ENCODE peak calls at places on chromosomes 13 and 19, in five cellular contexts. One of them, this sample, is unnamed.

GRCh38 chr19:44725251-44725650 is 23.3 kb upstream of the BCL3 start:
- DNase-seq in left ventricle myocardium inferior: no peak
- DNase-seq in cardiac fibroblast: no peak
- DNase-seq in HFF-Myc: no peak
- DNase-seq in fibroblast of lung: no peak
- DNase-seq in this sample: no peak

GRCh38 chr19:5580116-5580515 is 12.4 kb upstream of the TINCR start:
- DNase-seq in HFF-Myc: no peak
- DNase-seq in left ventricle myocardium inferior: no peak
- DNase-seq in cardiac fibroblast: no peak
- DNase-seq in fibroblast of lung: no peak
- DNase-seq in this sample: no peak

GRCh38 chr19:49430678-49431329 is 5.6 kb downstream of the GFY start:
- DNase-seq in left ventricle myocardium inferior: no peak
- DNase-seq in cardiac fibroblast: no peak
- DNase-seq in HFF-Myc: no peak
- DNase-seq in fibroblast of lung: no peak
- DNase-seq in this sample: no peak

GRCh38 chr19:53432088-53432661 is 391 bp downstream of the ZNF761 start:
- DNase-seq in HFF-Myc: no peak
- DNase-seq in left ventricle myocardium inferior: peak
- DNase-seq in cardiac fibroblast: peak
- DNase-seq in fibroblast of lung: peak
- DNase-seq in this sample: no peak

GRCh38 chr13:78604782-78605611 is 1.6 kb upstream of the POU4F1 start:
- DNase-seq in left ventricle myocardium inferior: no peak
- DNase-seq in HFF-Myc: no peak
- DNase-seq in cardiac fibroblast: no peak
- DNase-seq in fibroblast of lung: no peak
- DNase-seq in this sample: no peak

GRCh38 chr13:22031702-22032286 is 360.9 kb downstream of the FGF9 start:
- DNase-seq in HFF-Myc: no peak
- DNase-seq in left ventricle myocardium inferior: no peak
- DNase-seq in cardiac fibroblast: no peak
- DNase-seq in fibroblast of lung: no peak
- DNase-seq in this sample: no peak

GRCh38 chr19:34124828-34125227 is 47.5 kb upstream of the LSM14A start:
- DNase-seq in cardiac fibroblast: no peak
- DNase-seq in left ventricle myocardium inferior: no peak
- DNase-seq in fibroblast of lung: no peak
- DNase-seq in HFF-Myc: no peak
- DNase-seq in this sample: no peak

GRCh38 chr19:40805258-40805868 is 6.4 kb downstream of the EGLN2 start:
- DNase-seq in HFF-Myc: no peak
- DNase-seq in cardiac fibroblast: no peak
- DNase-seq in fibroblast of lung: no peak
- DNase-seq in left ventricle myocardium inferior: no peak
- DNase-seq in this sample: no peak

GRCh38 chr13:113632706-113633484 is 25.1 kb downstream of the ATP4B start:
- DNase-seq in cardiac fibroblast: no peak
- DNase-seq in fibroblast of lung: no peak
- DNase-seq in left ventricle myocardium inferior: peak
- DNase-seq in HFF-Myc: no peak
- DNase-seq in this sample: no peak

DNA sequence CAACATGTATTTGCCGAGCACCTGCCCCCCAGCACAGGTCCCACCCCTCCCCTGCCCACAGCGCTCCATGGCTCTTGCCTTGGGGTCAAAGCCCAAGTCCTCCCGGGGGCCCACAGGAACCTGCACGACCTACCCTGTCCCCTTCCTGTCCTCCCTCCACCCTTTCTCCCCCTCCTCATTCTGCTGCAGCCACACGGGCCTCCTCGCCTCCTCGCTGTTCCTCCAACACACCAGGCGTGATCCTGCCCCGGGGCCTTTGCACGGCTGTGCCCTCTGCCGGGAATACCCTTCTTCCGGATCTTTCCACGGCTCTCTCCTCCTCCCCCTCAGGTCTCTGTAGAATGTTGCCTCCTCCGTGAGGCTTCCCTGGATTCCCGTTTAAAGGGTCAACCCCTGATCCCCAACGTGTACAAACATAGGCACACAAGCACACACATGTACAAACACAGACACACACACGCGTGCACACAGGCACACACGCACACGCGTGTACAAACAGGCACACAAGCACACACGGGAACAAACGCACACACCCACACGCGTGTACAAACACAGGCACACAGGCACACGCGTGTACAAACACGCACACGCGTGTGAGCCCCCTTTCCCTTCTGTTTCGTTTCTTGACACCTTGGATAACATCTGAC is 2.8 kb downstream of the MADCAM1 start:
- DNase-seq in HFF-Myc: no peak
- DNase-seq in cardiac fibroblast: no peak
- DNase-seq in left ventricle myocardium inferior: no peak
- DNase-seq in fibroblast of lung: no peak
- DNase-seq in this sample: no peak
- H3K4me3 ChIP-seq in HFF-Myc: no peak
- H3K4me3 ChIP-seq in cardiac fibroblast: no peak
- H3K4me3 ChIP-seq in left ventricle myocardium inferior: no peak
- H3K4me3 ChIP-seq in fibroblast of lung: no peak
- H3K4me3 ChIP-seq in this sample: no peak

DNA sequence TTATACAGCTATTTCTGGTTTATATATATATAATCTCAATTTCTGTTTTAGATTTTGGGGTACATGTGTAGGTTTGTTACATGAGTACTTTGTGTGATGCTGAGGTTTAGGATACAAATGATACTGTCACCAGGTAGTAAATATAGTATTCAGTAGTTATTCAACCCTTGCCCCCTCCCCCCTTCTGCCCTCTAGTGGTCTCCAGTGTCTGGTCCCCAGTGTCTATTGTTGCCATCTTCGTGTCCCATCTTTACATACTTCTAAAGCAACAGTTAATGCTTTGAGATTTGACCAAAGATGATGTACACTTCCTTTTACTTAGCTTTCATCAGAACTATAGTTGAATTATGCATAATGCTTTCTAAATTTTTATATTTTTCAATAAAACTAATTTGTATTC is 1623.4 kb upstream of the PRR20A start:
- DNase-seq in left ventricle myocardium inferior: no peak
- DNase-seq in HFF-Myc: no peak
- DNase-seq in fibroblast of lung: no peak
- DNase-seq in cardiac fibroblast: no peak
- DNase-seq in this sample: no peak
- TF ChIP-seq CTCF in left ventricle myocardium inferior: no peak
- TF ChIP-seq CTCF in HFF-Myc: no peak
- TF ChIP-seq CTCF in fibroblast of lung: no peak
- TF ChIP-seq CTCF in cardiac fibroblast: no peak
- TF ChIP-seq CTCF in this sample: peak

GRCh38 chr19:15828121-15828620 is 12.7 kb upstream of the OR10H1 start:
- DNase-seq in HFF-Myc: no peak
- DNase-seq in cardiac fibroblast: no peak
- DNase-seq in left ventricle myocardium inferior: no peak
- DNase-seq in fibroblast of lung: no peak
- DNase-seq in this sample: no peak
- H3K4me3 ChIP-seq in HFF-Myc: no peak
- H3K4me3 ChIP-seq in cardiac fibroblast: no peak
- H3K4me3 ChIP-seq in left ventricle myocardium inferior: no peak
- H3K4me3 ChIP-seq in fibroblast of lung: no peak
- H3K4me3 ChIP-seq in this sample: no peak

GRCh38 chr13:91817250-91817649 is 418.8 kb downstream of the GPC5 start:
- DNase-seq in cardiac fibroblast: peak
- DNase-seq in fibroblast of lung: peak
- DNase-seq in left ventricle myocardium inferior: no peak
- DNase-seq in HFF-Myc: no peak
- DNase-seq in this sample: no peak
- TF ChIP-seq CTCF in cardiac fibroblast: no peak
- TF ChIP-seq CTCF in fibroblast of lung: no peak
- TF ChIP-seq CTCF in left ventricle myocardium inferior: peak
- TF ChIP-seq CTCF in HFF-Myc: no peak
- TF ChIP-seq CTCF in this sample: peak